ENCODE peak calls at places on chromosomes 7 and 10, in five cellular contexts. S is GM23248, Z is MM.1S, R is PC-9, Q is PC-3. X is an unnamed sample.

GRCh38 chr10:23375366-23375765 is 30.8 kb upstream of the C10orf67 start:
- DNase-seq in R (no peak), Q (no peak), Z (no peak), S (no peak), X (no peak)

GRCh38 chr7:47726047-47726726 is 144.3 kb upstream of the TNS3 start:
- DNase-seq in S (no peak), Q (no peak), R (no peak), Z (no peak), X (no peak)

GRCh38 chr10:113752553-113752952 is 1.1 kb downstream of the PLEKHS1 start:
- DNase-seq in R (peak; percentile 21), S (no peak), Q (no peak), Z (no peak), X (no peak)

GRCh38 chr7:131527462-131527861 is 29.0 kb downstream of the PODXL start:
- DNase-seq in Q (no peak), S (no peak), Z (peak; percentile 79), R (no peak), X (no peak)

GRCh38 chr10:782751-783648 is 93.5 kb upstream of the DIP2C start:
- DNase-seq in Q (no peak), Z (no peak), S (no peak), R (no peak), X (no peak)

GRCh38 chr7:101582971-101583370 is 46.1 kb downstream of the MYL10 start:
- DNase-seq in Q (no peak), R (no peak), Z (no peak), S (no peak), X (no peak)

GRCh38 chr7:47670738-47671137 is 88.8 kb upstream of the TNS3 start:
- DNase-seq in Q (no peak), Z (peak; percentile 98), R (no peak), S (no peak), X (no peak)

GRCh38 chr10:8817303-8817702 is 762.8 kb downstream of the GATA3 start:
- DNase-seq in Q (no peak), S (no peak), Z (no peak), R (no peak), X (no peak)

GRCh38 chr7:106863216-106863997 is 1.7 kb upstream of the PIK3CG start:
- DNase-seq in Z (no peak), S (no peak), Q (no peak), R (no peak), X (no peak)

GRCh38 chr10:53833908-53834307 is 967.1 kb downstream of the PCDH15 start:
- DNase-seq in Z (peak; percentile 61), S (no peak), R (no peak), Q (no peak), X (no peak)

GRCh38 chr10:127926455-127926854 is 19.6 kb downstream of the PTPRE start:
- DNase-seq in S (no peak), Q (no peak), Z (no peak), R (no peak), X (no peak)

GRCh38 chr7:2668401-2668800 is 19.6 kb upstream of the AMZ1 start:
- DNase-seq in S (peak; percentile 35), Z (no peak), Q (no peak), R (peak; percentile 55), X (no peak)

GRCh38 chr10:123574299-123574698 is 91.9 kb upstream of the GPR26 start:
- DNase-seq in Z (no peak), S (no peak), R (no peak), Q (peak; percentile 35), X (no peak)

GRCh38 chr10:5840314-5841307 is 27.4 kb upstream of the GDI2 start:
- DNase-seq in Q (no peak), S (no peak), Z (no peak), R (no peak), X (peak; percentile 16)

GRCh38 chr7:66732439-66732838 is 8.1 kb upstream of the RABGEF1 start:
- DNase-seq in Q (no peak), Z (no peak), S (no peak), R (no peak), X (no peak)

GRCh38 chr10:30037620-30038336 is 21.6 kb downstream of the JCAD start:
- DNase-seq in R (no peak), Q (no peak), Z (no peak), S (no peak), X (no peak)

GRCh38 chr7:130356121-130356759 is 11.6 kb downstream of the CPA5 start:
- DNase-seq in Z (no peak), R (peak; percentile 93), S (peak; percentile 94), Q (peak; percentile 97), X (peak; percentile 79)

GRCh38 chr7:94368371-94368791 is 26.3 kb upstream of the COL1A2 start:
- DNase-seq in Q (no peak), S (peak; percentile 95), Z (no peak), R (no peak), X (peak; percentile 25)

GRCh38 chr7:28942158-28942557 is 16.0 kb downstream of the TRIL start:
- DNase-seq in R (no peak), Z (no peak), S (peak; percentile 18), Q (no peak), X (no peak)

GRCh38 chr7:136523581-136523980 is 344.9 kb upstream of the CHRM2 start:
- DNase-seq in Z (no peak), R (no peak), S (peak; percentile 63), Q (no peak), X (no peak)

GRCh38 chr7:121697731-121698396 is 175.1 kb upstream of the PTPRZ1 start:
- DNase-seq in R (no peak), S (no peak), Z (no peak), Q (peak; percentile 26), X (no peak)

DNA sequence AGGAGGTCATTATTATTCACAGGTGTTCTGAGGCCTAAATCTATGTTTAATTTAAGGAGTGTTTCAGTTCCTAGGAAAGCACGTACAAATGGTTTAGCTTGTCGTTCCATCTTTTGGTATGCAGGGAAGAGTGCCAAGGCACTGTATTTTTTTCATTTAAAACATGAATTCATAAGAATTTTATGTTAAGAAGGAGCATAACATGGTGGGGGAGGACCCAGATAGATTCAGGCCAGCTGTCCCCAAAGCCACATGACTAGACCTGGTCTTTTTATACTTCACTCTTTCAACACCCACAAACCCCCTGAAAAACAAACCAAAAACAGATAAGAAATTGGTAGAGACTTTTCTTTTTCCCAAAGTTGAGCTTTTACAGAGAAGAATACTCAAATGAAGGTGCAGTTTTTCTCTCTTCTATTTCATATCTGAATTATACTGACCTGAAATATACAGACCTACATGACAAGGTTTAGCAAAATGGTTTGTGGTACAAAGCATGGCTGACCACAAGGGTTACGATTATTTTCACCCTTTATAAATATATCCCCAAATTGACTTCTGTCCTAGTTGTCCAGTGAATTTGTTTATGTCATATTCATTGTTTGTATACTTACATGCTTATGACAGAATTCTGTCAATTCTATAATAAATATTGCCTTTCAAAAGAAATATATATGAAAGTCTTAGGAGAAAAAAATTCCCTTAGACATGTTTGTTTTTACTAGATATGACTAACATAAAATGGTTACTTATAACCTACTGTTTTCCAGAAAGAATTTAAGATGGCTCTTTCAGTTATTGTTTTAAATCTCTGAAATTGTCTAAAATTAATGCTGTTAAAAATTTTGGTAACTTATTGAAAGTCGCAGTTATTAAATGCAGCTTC is 71.4 kb downstream of the AP3M1 start:
- DNase-seq in R (no peak), Q (peak; percentile 71), S (peak; percentile 45), Z (no peak), X (no peak)
- H3F3A ChIP-seq in R (peaks cover 67% of the 10 kb centered on the region), Q (peaks cover 18% of the 10 kb centered on the region), S (peaks cover 80% of the 10 kb centered on the region), Z (no peaks in the 10 kb centered on the region), X (no peaks in the 10 kb centered on the region)

DNA sequence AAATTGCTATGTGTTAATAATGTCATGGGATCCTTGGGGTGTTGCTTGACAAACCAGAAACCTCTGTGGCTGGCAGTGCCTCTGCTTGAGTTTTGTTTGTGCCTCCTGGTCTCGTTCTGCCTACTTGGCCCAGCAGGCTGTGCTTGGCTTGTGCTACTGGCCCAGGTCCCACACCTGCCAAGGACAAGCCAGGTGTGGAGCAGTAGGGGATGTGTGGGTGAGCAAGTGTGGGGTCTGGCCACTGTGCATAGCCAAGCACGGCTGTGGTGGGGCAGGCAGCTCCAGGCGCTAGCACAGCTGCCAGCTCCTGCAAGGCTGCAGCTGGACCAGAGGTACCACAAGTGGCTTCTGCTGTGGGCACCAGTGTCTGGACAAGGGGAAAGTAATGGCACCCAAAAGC is 149.6 kb upstream of the HGF start:
- DNase-seq in Q (no peak), S (no peak), Z (no peak), R (no peak), X (no peak)
- H3F3A ChIP-seq in Q (no peaks in the 10 kb centered on the region), S (no peaks in the 10 kb centered on the region), Z (no peaks in the 10 kb centered on the region), R (no peaks in the 10 kb centered on the region), X (no peaks in the 10 kb centered on the region)

DNA sequence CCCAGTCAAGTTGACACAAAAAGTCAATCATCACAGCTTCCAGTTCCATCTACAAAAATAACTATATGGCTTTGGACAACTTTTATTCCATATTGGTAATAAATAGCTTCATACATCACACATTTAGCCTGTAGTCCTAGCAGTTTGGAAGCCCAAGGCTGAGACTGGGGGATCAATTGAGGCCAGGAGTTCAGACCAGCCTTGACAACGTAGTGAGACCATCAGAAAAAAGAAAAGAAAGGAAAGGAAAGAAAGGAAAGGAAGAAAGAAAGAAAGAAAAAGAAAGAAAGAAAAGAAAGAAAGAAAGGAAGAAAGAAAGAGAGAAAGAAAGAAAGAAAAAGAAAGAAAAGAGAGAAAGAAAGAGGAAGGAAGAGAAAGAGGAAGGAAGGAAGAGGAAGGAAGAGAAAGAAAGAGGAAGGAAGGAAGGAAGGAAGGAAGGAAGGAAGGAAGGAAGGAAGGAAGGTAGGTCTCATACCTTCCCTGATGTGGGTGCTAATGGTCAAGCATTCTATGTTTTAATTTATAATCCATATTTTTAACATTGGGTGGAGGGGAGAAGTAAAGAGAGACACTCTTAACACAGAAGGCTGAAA is 37.8 kb downstream of the CAV1 start:
- DNase-seq in Z (no peak), Q (no peak), S (no peak), R (no peak), X (no peak)
- H3F3A ChIP-seq in Z (no peaks in the 10 kb centered on the region), Q (no peaks in the 10 kb centered on the region), S (peaks cover 96% of the 10 kb centered on the region), R (peaks cover 17% of the 10 kb centered on the region), X (no peaks in the 10 kb centered on the region)

GRCh38 chr7:5643280-5643679 is 138.2 kb downstream of the RNF216 start:
- DNase-seq in S (no peak), Z (peak; percentile 81), Q (peak; percentile 78), R (peak; percentile 70), X (no peak)
- H3F3A ChIP-seq in S (peaks cover 6% of the 10 kb centered on the region), Z (no peaks in the 10 kb centered on the region), Q (peaks cover 10% of the 10 kb centered on the region), R (peaks cover 60% of the 10 kb centered on the region), X (peaks cover 12% of the 10 kb centered on the region)

GRCh38 chr7:56063500-56063881 is 595 bp upstream of the SUMF2 start:
- DNase-seq in Z (no peak), Q (peak; percentile 27), S (no peak), R (no peak), X (no peak)

GRCh38 chr7:56063882-56064625 is at the start of gene SUMF2:
- DNase-seq in Z (peak; percentile 92), R (peak; percentile 97), S (peak; percentile 96), Q (peak; percentile 85), X (peak; percentile 97)

DNA sequence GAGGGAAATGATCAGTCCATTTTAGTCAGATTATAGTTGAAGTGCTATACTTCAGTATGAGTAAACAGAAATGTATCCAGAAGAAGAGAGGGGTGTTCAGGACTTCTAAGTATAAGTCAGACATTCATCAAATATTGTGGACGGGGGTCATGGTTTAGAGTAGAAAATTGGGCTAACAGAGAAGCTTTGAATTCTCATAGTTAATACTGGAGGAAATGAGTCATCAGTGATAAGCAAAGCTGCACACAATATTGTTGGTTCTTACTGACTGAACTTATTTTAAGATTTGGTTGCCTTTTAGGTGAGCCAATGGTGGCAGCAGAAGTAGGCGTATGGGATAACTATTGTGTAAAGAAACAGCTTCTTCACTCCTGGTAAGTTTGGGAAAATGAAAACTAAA is 1.7 kb upstream of the SUMF2 start:
- DNase-seq in Q (peak; percentile 69), S (peak; percentile 75), Z (no peak), R (no peak), X (no peak)
- H3F3A ChIP-seq in Q (peaks cover 39% of the 10 kb centered on the region), S (peaks cover 63% of the 10 kb centered on the region), Z (peaks cover 33% of the 10 kb centered on the region), R (peaks cover 83% of the 10 kb centered on the region), X (peaks cover 65% of the 10 kb centered on the region)